ENCODE peak calls at places on chromosomes 6 and 20, in five cellular contexts. A is Right ventricle myocardium superior; U is T-helper 9 cell; I is stimulated activated CD4-positive, alpha-beta T cell treated with anti-CD3 and anti-CD28 coated beads, Interleukin-12 subunit alpha, Interleukin-12 subunit beta, amount 100 ng/mL, for 4 hours; P is A549. B is an unnamed sample.

GRCh38 chr20:36620917-36621316 is 15.3 kb downstream of the RAB5IF start:
- DNase-seq in A (no peak), U (no peak), I (no peak), P (no peak), B (no peak)

GRCh38 chr6:116190550-116190949 is 63.3 kb downstream of the TSPYL4 start:
- DNase-seq in A (no peak), U (no peak), I (no peak), P (no peak), B (no peak)

GRCh38 chr6:14478396-14479225 is 361.0 kb downstream of the CD83 start:
- DNase-seq in A (no peak), U (no peak), I (no peak), P (no peak), B (no peak)

GRCh38 chr20:63946986-63947637 is 9.1 kb downstream of the UCKL1 start:
- DNase-seq in A (peak; percentile 72), U (no peak), I (no peak), P (no peak), B (peak; percentile 80)

GRCh38 chr6:22437665-22438064 is 131.7 kb upstream of the HDGFL1 start:
- DNase-seq in A (no peak), U (no peak), I (no peak), P (no peak), B (no peak)

GRCh38 chr6:46513533-46513932 is 22.3 kb upstream of the RCAN2 start:
- DNase-seq in A (no peak), U (no peak), I (no peak), P (no peak), B (no peak)

GRCh38 chr6:158642097-158642601 is 2.4 kb downstream of the DYNLT1 start:
- DNase-seq in A (peak; percentile 61), U (no peak), I (no peak), P (no peak), B (no peak)

GRCh38 chr6:56242343-56242742 is 5.0 kb downstream of the COL21A1 start:
- DNase-seq in A (no peak), U (no peak), I (no peak), P (no peak), B (no peak)

GRCh38 chr6:35955521-35955920 is 34.6 kb upstream of the SRPK1 start:
- DNase-seq in A (no peak), U (no peak), I (no peak), P (no peak), B (no peak)

GRCh38 chr6:33313105-33313708 is 671 bp downstream of the TAPBP start:
- DNase-seq in A (no peak), U (no peak), I (peak; percentile 51), P (no peak), B (peak; percentile 94)